ENCODE peak calls at places on chromosomes 13 and 19, in five cellular contexts. B is colonic mucosa, E is PC-3, P is mesenchymal stem cell, A is GM23248. N is an unnamed sample.

GRCh38 chr13:113448885-113449692 is 4.2 kb downstream of the ADPRHL1 start:
- DNase-seq in B (peak), E (peak), P (no peak), A (peak), N (no peak)

GRCh38 chr19:16208847-16209246 is 11.1 kb downstream of the AP1M1 start:
- DNase-seq in B (no peak), E (no peak), P (no peak), A (no peak), N (no peak)

GRCh38 chr13:107753748-107754147 is 461.6 kb downstream of the LIG4 start:
- DNase-seq in B (no peak), E (no peak), P (no peak), A (no peak), N (no peak)

GRCh38 chr19:11205939-11206570 is 8.7 kb upstream of the KANK2 start:
- DNase-seq in B (no peak), E (no peak), P (no peak), A (no peak), N (no peak)

GRCh38 chr13:93279982-93280381 is 53.4 kb downstream of the GPC6 start:
- DNase-seq in B (no peak), E (no peak), P (no peak), A (no peak), N (no peak)

GRCh38 chr13:57624565-57625435 is 6.7 kb upstream of the PCDH17 start:
- DNase-seq in B (no peak), E (peak), P (peak), A (peak), N (peak)

GRCh38 chr13:113102727-113103126 is 2.9 kb upstream of the F7 start:
- DNase-seq in B (no peak), E (no peak), P (no peak), A (no peak), N (no peak)

GRCh38 chr13:51552027-51552426 is 32.2 kb upstream of the WDFY2 start:
- DNase-seq in B (no peak), E (no peak), P (no peak), A (no peak), N (no peak)

GRCh38 chr19:40716031-40716654 is 543 bp downstream of the COQ8B start:
- DNase-seq in B (no peak), E (peak), P (no peak), A (peak), N (no peak)

GRCh38 chr13:72960541-72960940 is 98.3 kb upstream of the KLF5 start:
- DNase-seq in B (no peak), E (peak), P (no peak), A (no peak), N (no peak)

GRCh38 chr19:35718345-35719041 is 690 bp downstream of the KMT2B start:
- DNase-seq in B (peak), E (peak), P (peak), A (peak), N (peak)

GRCh38 chr19:41616785-41617621 is 9.9 kb downstream of the CEACAM4 start:
- DNase-seq in B (no peak), E (peak), P (peak), A (peak), N (peak)

GRCh38 chr13:80577951-80578670 is 237.2 kb upstream of the SPRY2 start:
- DNase-seq in B (no peak), E (no peak), P (no peak), A (no peak), N (no peak)

GRCh38 chr19:27822336-27822735 is 1390.6 kb downstream of the UQCRFS1 start:
- DNase-seq in B (no peak), E (no peak), P (no peak), A (peak), N (no peak)

GRCh38 chr19:54412877-54413276 is 2.4 kb upstream of the TTYH1 start:
- DNase-seq in B (no peak), E (no peak), P (no peak), A (no peak), N (no peak)

GRCh38 chr19:56660381-56661105 is 11.0 kb downstream of the ZNF835 start:
- DNase-seq in B (no peak), E (no peak), P (no peak), A (no peak), N (no peak)

GRCh38 chr19:43505186-43505456 is 575 bp upstream of the PHLDB3 start:
- DNase-seq in B (no peak), E (no peak), P (no peak), A (no peak), N (no peak)

GRCh38 chr19:43503501-43504425 is 783 bp downstream of the PHLDB3 start:
- DNase-seq in B (peak), E (peak), P (peak), A (peak), N (peak)

GRCh38 chr19:43505941-43506340 is 1.4 kb upstream of the PHLDB3 start:
- DNase-seq in B (no peak), E (no peak), P (no peak), A (no peak), N (no peak)

GRCh38 chr19:43506629-43507028 is 2.1 kb upstream of the PHLDB3 start:
- DNase-seq in B (no peak), E (no peak), P (no peak), A (no peak), N (no peak)

DNA sequence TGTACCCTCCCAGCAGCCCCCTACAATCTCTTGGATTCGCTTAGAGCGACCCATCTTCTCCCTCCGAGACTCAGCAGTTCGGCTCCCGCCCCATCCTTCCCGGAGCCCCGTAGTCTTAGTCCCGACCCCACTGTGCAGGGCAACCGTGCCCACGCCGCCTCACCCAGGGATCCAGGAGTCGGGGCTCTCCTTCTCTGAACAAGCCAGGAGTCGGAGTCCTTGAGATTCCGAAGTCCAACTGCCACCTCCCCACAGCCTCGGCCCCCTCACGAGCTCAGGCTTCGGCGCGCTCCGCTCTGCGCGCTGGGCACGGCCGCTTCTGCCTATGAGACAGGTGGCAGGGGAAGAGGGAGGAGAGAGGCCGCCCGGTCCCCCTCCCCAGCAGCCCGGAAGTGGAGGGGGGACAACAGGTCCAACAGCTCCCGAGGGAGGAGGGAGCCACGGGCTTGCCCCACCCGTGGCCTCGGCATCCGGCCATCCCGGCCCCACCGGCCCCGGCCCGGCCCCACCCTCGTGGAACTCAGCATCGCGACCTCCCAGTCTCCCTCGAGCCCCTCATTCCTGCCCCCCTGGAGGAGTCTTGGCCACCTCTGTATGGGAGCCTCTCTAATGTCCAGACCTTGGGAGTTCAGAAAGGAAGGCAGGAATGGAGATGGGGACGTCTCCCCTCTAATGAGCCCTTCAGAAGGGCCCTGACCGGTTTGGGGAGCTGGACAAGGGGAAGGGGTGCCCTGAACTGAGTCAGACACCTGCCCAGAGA is at the start of gene PHLDB3:
- DNase-seq in B (peak), E (peak), P (no peak), A (peak), N (peak)
- H3K9ac ChIP-seq in B (peak), E (peak), P (peak), A (peak), N (peak)

DNA sequence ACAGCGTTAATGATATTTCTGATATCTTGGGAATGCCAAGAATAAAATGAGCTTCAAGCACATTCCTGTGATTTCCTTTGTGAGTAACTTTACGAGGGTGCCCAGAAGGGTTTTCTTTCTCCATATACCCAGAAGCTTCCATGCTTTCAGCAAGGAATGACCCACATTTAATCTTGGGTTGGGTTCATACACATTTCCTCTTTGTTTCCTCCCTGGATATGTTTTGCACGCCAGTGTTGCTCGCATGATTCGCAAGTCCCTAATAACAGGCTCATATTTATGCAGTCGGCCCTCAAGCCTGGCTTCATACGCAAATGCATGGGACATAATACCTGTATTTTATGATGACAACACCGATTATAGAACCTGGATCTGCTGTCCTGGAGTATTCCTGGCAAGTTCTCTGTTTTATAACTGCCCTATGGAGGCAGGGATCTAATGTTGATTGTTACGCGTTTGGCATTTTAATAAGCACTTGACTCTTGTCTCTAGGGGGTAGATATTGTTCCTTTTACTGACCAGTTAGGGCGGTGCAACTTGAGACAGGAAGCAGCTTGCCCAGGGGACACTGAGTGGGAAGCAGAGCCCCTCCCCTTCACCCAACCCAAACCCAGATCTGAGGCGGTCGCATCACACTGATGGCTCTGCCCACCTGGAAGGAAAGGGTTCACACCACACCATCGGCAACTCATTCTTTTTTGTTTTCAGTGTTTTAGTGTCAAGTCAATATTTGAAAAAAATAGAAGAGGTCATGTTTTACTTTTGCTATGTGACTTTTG is 220.4 kb upstream of the SOX1 start:
- DNase-seq in B (no peak), E (no peak), P (no peak), A (no peak), N (no peak)
- H3K9ac ChIP-seq in B (no peak), E (no peak), P (no peak), A (no peak), N (no peak)

DNA sequence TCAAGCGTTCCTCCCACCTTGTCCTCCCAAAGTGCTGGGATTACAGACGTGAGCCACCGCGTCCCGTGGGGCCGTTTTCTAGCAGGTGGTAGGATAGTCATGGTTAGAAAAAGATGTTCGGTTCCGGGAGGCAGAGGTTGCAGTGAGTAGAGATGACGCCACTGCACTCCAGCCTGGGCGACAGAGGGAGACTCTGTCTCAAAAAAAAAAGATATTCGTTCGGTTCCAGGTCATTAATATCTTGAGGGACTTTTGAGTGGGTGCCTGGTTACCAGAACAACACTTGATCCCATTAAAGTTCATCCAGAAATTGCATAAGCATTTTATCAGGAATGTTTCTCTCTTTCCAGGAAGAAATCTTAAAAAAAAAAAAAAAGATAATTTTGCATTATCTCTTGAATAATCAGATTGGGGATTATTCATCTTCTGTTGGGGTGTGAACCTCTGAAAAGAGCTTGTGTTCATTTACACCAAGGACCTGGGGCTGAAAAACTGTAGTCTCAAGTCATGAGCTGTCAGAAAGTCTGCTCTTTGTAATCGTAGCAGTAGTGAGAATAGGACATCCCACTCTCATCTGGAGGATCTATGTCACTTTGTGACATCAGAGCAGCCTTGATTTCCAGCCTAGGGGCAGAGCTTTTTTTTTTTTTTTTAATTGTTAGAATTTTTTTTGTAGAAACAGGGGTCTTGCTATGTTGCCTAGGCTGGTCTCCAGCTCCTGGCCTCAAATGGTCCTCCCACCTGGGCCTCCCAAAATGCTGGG is 1.0 kb upstream of the ETHE1 start:
- DNase-seq in B (peak), E (peak), P (peak), A (peak), N (peak)
- H3K9ac ChIP-seq in B (peak), E (no peak), P (peak), A (peak), N (peak)

GRCh38 chr13:32838985-32839384 is 177.2 kb upstream of the KL start:
- DNase-seq in B (no peak), E (peak), P (peak), A (no peak), N (peak)

GRCh38 chr13:32840840-32841713 is 175.1 kb upstream of the KL start:
- DNase-seq in B (no peak), E (no peak), P (no peak), A (no peak), N (no peak)

GRCh38 chr13:32840113-32840512 is 176.1 kb upstream of the KL start:
- DNase-seq in B (no peak), E (no peak), P (no peak), A (no peak), N (no peak)

GRCh38 chr13:32837307-32837972 is 178.8 kb upstream of the KL start:
- DNase-seq in B (no peak), E (peak), P (no peak), A (no peak), N (no peak)

GRCh38 chr13:32837973-32838940 is 178.0 kb upstream of the KL start:
- DNase-seq in B (no peak), E (no peak), P (no peak), A (no peak), N (no peak)
- H3K9ac ChIP-seq in B (no peak), E (peak), P (no peak), A (no peak), N (no peak)

GRCh38 chr13:33490461-33491327 is 205.1 kb upstream of the STARD13 start:
- DNase-seq in B (no peak), E (no peak), P (no peak), A (peak), N (no peak)
- H3K9ac ChIP-seq in B (no peak), E (no peak), P (no peak), A (no peak), N (no peak)

DNA sequence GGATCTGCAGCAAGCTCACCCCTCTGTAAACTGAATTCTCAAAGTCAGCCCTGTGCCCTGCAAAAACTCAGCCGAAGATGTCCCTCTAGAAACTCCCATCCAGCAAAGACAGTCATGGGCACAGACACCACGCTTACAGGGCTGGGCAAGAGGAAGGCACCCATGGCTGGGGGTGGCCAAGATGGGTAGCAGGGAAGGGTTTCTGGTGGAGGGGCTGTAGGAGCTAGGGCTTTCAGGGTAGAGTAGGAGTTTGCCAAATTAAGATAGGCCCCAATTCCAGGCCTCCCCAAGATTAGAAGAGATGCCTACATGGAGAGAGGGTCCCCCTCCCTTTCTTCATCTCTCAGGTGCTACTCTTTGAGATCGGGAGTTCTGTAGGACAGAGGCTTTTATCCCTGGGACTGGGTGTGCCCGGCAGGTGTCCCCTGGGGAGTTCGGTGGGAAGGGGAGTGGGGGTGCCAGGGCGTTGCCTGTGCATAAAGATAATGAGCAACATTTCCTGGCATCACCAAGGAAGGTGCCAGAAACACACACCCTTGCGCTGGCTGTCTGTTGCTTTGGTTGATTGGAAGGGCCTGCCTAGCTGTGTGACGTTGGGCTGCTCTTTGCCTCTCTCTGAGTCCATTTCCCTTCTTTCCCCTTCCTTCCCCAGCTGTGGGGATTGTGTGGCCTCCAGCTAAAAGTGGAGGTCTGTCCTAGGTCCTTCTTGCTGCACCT is 9.4 kb downstream of the NRTN start:
- DNase-seq in B (peak), E (no peak), P (no peak), A (no peak), N (no peak)
- H3K9ac ChIP-seq in B (no peak), E (no peak), P (no peak), A (no peak), N (no peak)

N was measured in adipocyte.